ENCODE peak calls at places on chromosomes 11 and 22, in nine cellular contexts. M is activated T-helper 1 cell treated with Interleukin-2 at 50 U/mL for 16 hours, A is Peyer's patch, B is neural crest cell, L is nucleus accumbens, K is NCI-H748 treated with DMSO at 0.1 percent for 48 hours, Y is iPS-NIHi11, C is COR-L47, T is amniotic epithelial cell. W is an unnamed sample.
A peak's percentile ranks its signal among the peaks of the same experiment; 100 is the strongest.

GRCh38 chr11:106077609-106078517 is at the start of gene AASDHPPT:
- DNase-seq in M (no peak), A (no peak), B (no peak), L (no peak), K (peak; percentile 46), Y (no peak), C (peak; percentile 24), T (peak; percentile 34), W (peak; percentile 20)

GRCh38 chr22:47307326-47307725 is 544.9 kb downstream of the TBC1D22A start:
- DNase-seq in M (no peak), A (peak; percentile 21), B (no peak), L (no peak), K (no peak), Y (no peak), C (no peak), T (peak; percentile 11), W (peak; percentile 33)

GRCh38 chr11:70628176-70628860 is 230.0 kb downstream of the CTTN start:
- DNase-seq in M (no peak), A (no peak), B (no peak), L (no peak), K (no peak), Y (no peak), C (no peak), T (no peak), W (no peak)

GRCh38 chr22:17303441-17303839 is 65.8 kb upstream of the CECR2 start:
- DNase-seq in M (no peak), A (no peak), B (no peak), L (no peak), K (no peak), Y (no peak), C (no peak), T (no peak), W (no peak)

GRCh38 chr11:11069741-11070550 is 212.1 kb upstream of the ZBED5 start:
- DNase-seq in M (no peak), A (no peak), B (no peak), L (no peak), K (no peak), Y (no peak), C (no peak), T (no peak), W (no peak)

GRCh38 chr11:16406226-16406625 is 49.9 kb upstream of the SOX6 start:
- DNase-seq in M (no peak), A (no peak), B (no peak), L (no peak), K (no peak), Y (no peak), C (no peak), T (no peak), W (no peak)

GRCh38 chr11:132312616-132313210 is 942.3 kb downstream of the NTM start:
- DNase-seq in M (no peak), A (no peak), B (peak; percentile 18), L (no peak), K (peak; percentile 50), Y (peak; percentile 87), C (no peak), T (peak; percentile 1), W (peak; percentile 25)

GRCh38 chr11:117972044-117972443 is 14.2 kb upstream of the IL10RA start:
- DNase-seq in M (no peak), A (no peak), B (no peak), L (no peak), K (no peak), Y (no peak), C (no peak), T (no peak), W (no peak)

GRCh38 chr11:23353611-23354010 is 493.3 kb upstream of the CCDC179 start:
- DNase-seq in M (no peak), A (no peak), B (no peak), L (no peak), K (no peak), Y (no peak), C (no peak), T (no peak), W (no peak)

GRCh38 chr11:87859583-87859982 is 315.7 kb downstream of the RAB38 start:
- DNase-seq in M (no peak), A (no peak), B (no peak), L (no peak), K (no peak), Y (no peak), C (peak; percentile 61), T (no peak), W (no peak)

GRCh38 chr11:63504933-63505586 is 824 bp upstream of the LGALS12 start:
- DNase-seq in M (no peak), A (no peak), B (no peak), L (no peak), K (no peak), Y (no peak), C (no peak), T (peak; percentile 39), W (peak; percentile 82)

GRCh38 chr22:49629024-49629570 is 198.6 kb downstream of the BRD1 start:
- DNase-seq in M (no peak), A (no peak), B (no peak), L (no peak), K (no peak), Y (no peak), C (no peak), T (no peak), W (no peak)

GRCh38 chr11:128346808-128347207 is 240.6 kb downstream of the ETS1 start:
- DNase-seq in M (no peak), A (peak; percentile 68), B (no peak), L (peak; percentile 4), K (no peak), Y (no peak), C (no peak), T (peak; percentile 59), W (peak; percentile 61)

GRCh38 chr11:65102142-65103095 is 6.4 kb downstream of the VPS51 start:
- DNase-seq in M (no peak), A (no peak), B (no peak), L (peak; percentile 62), K (no peak), Y (no peak), C (no peak), T (no peak), W (peak; percentile 56)

GRCh38 chr11:122418032-122418431 is 237.5 kb upstream of the UBASH3B start:
- DNase-seq in M (no peak), A (no peak), B (no peak), L (no peak), K (no peak), Y (no peak), C (no peak), T (no peak), W (no peak)

GRCh38 chr11:58024601-58025091 is 965 bp downstream of the OR9Q1 start:
- DNase-seq in M (no peak), A (peak; percentile 77), B (no peak), L (no peak), K (no peak), Y (no peak), C (no peak), T (peak; percentile 12), W (peak; percentile 96)

GRCh38 chr11:69293819-69294505 is at the start of gene MYEOV:
- DNase-seq in M (no peak), A (peak; percentile 78), B (no peak), L (no peak), K (no peak), Y (peak; percentile 94), C (no peak), T (peak; percentile 60), W (peak; percentile 31)

GRCh38 chr11:88284306-88285057 is 53.1 kb downstream of the CTSC start:
- DNase-seq in M (no peak), A (no peak), B (no peak), L (no peak), K (no peak), Y (no peak), C (no peak), T (no peak), W (no peak)

GRCh38 chr22:49955581-49956417 is 4.8 kb upstream of the PIM3 start:
- DNase-seq in M (no peak), A (no peak), B (no peak), L (no peak), K (no peak), Y (no peak), C (no peak), T (no peak), W (no peak)

GRCh38 chr11:128488471-128488870 is 98.9 kb downstream of the ETS1 start:
- DNase-seq in M (no peak), A (no peak), B (no peak), L (no peak), K (no peak), Y (no peak), C (no peak), T (peak; percentile 97), W (peak; percentile 76)

GRCh38 chr11:57410287-57410686 is 16.6 kb downstream of the SLC43A3 start:
- DNase-seq in M (no peak), A (no peak), B (no peak), L (no peak), K (no peak), Y (no peak), C (no peak), T (peak; percentile 72), W (peak; percentile 68)

GRCh38 chr11:111748035-111748804 is 18.0 kb downstream of the PPP2R1B start:
- DNase-seq in M (no peak), A (no peak), B (no peak), L (no peak), K (no peak), Y (no peak), C (no peak), T (no peak), W (no peak)

GRCh38 chr11:132943737-132944556 is 588.4 kb downstream of the OPCML start:
- DNase-seq in M (no peak), A (no peak), B (peak; percentile 23), L (no peak), K (peak; percentile 42), Y (peak; percentile 42), C (peak; percentile 11), T (no peak), W (peak; percentile 9)

W was measured in MG63.